ENCODE peak calls at places on chromosomes 16 and 17, in four cellular contexts. H is breast epithelium, G is adrenal gland, Q is A673. T is an unnamed sample.

GRCh38 chr16:2149630-2150417 is 1.4 kb downstream of the RAB26 start:
- DNase-seq in H (no peak), G (no peak), Q (peak), T (no peak)

GRCh38 chr16:71205482-71206131 is 24.9 kb downstream of the HYDIN start:
- DNase-seq in H (no peak), G (no peak), Q (no peak), T (peak)

GRCh38 chr17:60769327-60769726 is 91.7 kb downstream of the BCAS3 start:
- DNase-seq in H (no peak), G (no peak), Q (no peak), T (no peak)

GRCh38 chr17:70552230-70552981 is 383.1 kb downstream of the KCNJ2 start:
- DNase-seq in H (no peak), G (no peak), Q (peak), T (no peak)

GRCh38 chr16:11256657-11257130 is 690 bp upstream of the SOCS1 start:
- DNase-seq in H (no peak), G (peak), Q (peak), T (peak)

GRCh38 chr17:81599719-81600486 is 37.0 kb downstream of the NPLOC4 start:
- DNase-seq in H (no peak), G (peak), Q (no peak), T (no peak)

GRCh38 chr17:78677303-78678219 is 100.4 kb upstream of the DNAH17 start:
- DNase-seq in H (no peak), G (peak), Q (no peak), T (no peak)

GRCh38 chr16:11079657-11080187 is 135.4 kb downstream of the CLEC16A start:
- DNase-seq in H (no peak), G (no peak), Q (peak), T (no peak)

GRCh38 chr17:21843951-21844590 is 151.7 kb downstream of the KCNJ18 start:
- DNase-seq in H (no peak), G (no peak), Q (no peak), T (no peak)

GRCh38 chr17:1109606-1110523 is 69.9 kb downstream of the ABR start:
- DNase-seq in H (no peak), G (no peak), Q (peak), T (no peak)

GRCh38 chr16:85203462-85203813 is 91.2 kb upstream of the CIBAR2 start:
- DNase-seq in H (no peak), G (no peak), Q (no peak), T (no peak)
- H3K27ac ChIP-seq in H (peak), G (peak), Q (no peak), T (no peak)

GRCh38 chr17:18148586-18148985 is 35.0 kb upstream of the ALKBH5 start:
- DNase-seq in H (no peak), G (no peak), Q (no peak), T (no peak)
- H3K27ac ChIP-seq in H (no peak), G (no peak), Q (no peak), T (no peak)

GRCh38 chr16:22005746-22006145 is 2.2 kb upstream of the MOSMO start:
- DNase-seq in H (no peak), G (no peak), Q (no peak), T (no peak)

GRCh38 chr16:22008215-22009142 is 568 bp downstream of the MOSMO start:
- DNase-seq in H (no peak), G (peak), Q (no peak), T (no peak)

GRCh38 chr16:22007509-22008214 is at the start of gene MOSMO:
- DNase-seq in H (peak), G (peak), Q (peak), T (peak)

GRCh38 chr16:22006636-22007035 is 1.3 kb upstream of the MOSMO start:
- DNase-seq in H (no peak), G (no peak), Q (no peak), T (no peak)

GRCh38 chr16:22007159-22007508 is 777 bp upstream of the MOSMO start:
- DNase-seq in H (no peak), G (no peak), Q (no peak), T (no peak)
- H3K27ac ChIP-seq in H (no peak), G (peak), Q (peak), T (peak)

DNA sequence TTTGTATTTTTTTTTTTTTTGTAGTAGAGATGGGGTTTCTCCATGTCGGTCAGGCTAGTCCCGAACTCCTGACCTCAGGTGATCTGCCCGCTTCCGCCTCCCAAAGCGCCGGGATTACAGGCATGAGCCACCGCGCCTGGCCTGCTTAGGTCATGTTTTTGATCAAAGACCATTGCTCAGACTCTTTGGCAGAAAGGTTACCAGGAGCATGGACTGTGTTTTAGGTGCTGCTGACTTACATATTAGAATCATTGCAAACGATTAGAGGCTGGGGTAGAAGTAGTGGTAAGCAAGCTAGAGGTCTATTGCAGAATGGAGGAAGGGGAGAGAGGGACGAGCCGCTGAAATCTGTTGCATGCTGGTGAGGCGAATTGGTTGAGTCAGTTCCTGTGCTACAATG is 79.8 kb downstream of the TANGO6 start:
- DNase-seq in H (no peak), G (no peak), Q (no peak), T (no peak)
- H3K27ac ChIP-seq in H (no peak), G (no peak), Q (no peak), T (no peak)

DNA sequence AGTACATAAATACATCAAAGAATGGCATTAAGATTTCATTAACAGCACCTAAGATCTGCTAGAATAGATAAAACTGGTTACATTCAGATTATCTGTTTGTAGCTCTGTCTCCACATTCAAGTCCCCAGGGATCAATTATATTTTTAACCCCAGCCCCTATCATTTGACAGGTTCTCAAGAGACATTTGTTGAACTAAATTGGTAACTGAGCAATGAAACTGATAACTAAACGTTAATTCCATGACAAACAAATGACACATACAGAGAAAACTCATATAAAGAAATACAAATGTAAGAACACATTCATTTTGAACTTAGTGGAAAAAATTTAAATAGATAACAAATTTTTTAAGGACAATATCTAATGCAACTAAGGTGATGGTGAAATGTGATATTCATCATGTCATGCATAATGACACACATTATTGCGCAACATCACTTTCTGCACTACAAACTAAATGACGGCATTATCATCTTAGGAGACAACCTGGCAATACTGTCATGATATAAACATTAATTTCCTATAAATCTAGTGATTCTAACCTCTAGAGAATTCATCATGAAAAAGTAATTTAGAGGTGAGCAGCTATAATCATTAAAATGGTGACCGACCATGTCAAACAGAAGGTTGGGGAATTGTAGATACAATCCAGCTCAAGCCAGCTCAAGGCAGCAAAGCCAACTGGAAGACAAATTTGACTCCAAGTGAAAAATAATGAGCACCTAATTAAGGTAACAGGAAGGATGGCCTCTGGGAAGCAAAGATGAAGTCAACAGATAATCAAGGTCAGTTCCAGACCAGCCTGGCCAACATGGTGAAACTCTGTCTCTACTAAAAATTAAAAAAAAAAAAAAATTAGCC is 9.5 kb downstream of the ARHGAP17 start:
- DNase-seq in H (no peak), G (peak), Q (no peak), T (no peak)
- H3K27ac ChIP-seq in H (no peak), G (peak), Q (no peak), T (no peak)

DNA sequence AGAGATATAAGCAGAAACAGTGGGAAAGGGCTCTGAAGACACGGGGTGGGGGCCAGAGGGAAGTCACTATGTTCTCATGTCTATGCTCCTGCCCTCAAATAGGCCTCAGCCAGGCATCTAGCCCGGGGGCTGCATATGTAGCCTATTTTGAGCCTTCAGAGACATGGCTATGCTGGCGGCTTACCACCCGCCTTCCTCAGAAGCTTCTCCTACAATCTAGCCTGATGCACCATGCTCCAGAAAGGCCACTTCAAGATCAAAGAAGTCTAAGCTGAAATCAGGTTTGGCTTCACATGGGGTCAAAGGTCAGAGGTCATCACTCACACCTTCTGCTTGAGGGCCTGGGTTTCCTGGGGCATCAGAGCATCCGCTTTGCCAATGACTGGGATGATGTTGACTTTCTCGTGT is 1.6 kb downstream of the SEPTIN1 start:
- DNase-seq in H (no peak), G (no peak), Q (no peak), T (no peak)
- H3K27ac ChIP-seq in H (peak), G (no peak), Q (no peak), T (no peak)

DNA sequence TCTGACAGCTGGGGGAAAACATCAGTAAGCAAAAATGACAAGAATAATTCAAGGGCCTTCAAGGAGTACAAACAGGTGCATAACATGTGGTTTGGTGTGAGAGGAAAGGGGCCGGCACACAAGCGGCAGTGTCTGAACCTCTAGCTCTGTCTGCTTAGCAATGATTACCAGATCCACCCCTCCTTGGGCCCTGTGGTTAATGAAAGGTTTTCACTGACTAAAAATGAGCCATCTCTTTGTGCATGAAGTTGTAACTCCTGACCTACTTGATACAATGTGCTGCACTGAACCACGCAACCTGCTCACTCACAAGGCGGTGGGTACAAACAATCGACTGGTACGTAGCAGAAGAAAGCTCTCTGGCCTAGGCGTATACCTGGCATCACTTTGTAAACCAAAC is 15.1 kb downstream of the FAM117A start:
- DNase-seq in H (no peak), G (no peak), Q (no peak), T (no peak)
- H3K27ac ChIP-seq in H (no peak), G (no peak), Q (no peak), T (no peak)

DNA sequence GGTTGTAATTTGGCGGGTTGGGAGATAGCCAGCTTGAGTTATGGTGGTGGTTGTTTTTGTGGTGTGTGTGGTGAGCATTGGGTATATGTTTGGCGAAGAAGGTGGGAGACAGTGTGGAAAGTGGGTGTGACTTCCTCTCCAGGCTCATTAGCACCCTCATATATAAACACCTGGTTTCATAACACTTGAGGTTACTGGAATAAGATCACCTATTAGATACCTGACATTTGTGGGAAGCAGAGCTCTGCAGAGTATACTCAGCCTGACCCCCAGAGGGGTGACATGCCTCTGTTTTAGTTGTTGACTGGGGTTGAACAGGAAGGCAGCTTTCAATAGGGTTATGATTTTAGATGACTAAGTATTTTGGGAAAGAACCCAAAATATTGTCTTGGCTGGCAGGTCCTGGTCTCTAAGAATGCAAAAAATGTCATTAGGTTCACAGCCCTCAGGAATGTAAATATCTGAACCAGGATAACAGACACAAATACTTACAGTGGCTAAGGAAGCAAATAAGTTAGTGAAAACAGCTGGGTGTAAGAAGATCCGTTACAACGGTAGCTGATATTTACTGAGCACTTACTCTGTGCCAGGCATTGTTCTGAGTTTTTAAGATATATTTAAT is 18.3 kb upstream of the EFCAB13 start:
- DNase-seq in H (no peak), G (no peak), Q (peak), T (no peak)
- H3K27ac ChIP-seq in H (peak), G (no peak), Q (no peak), T (no peak)

DNA sequence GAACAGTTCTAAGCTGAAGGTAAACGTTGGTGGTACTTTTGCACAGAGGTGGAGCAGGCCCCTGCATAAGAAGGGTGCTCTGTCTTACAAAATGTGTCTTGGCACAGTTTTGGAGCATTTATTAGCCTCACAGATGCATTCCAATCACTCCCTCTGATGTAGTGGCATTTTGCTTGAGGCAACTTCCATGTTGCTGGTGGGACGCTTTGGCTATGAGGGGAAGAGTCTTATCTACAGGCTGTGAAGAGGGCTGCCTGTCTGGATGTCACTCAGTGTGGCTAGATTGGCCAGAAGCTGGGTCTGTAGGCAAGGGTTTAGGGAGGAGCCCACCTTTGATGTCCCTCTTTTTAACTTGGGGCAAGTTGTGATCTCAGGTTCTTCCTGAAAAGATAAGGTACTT is 2.6 kb upstream of the RARA start:
- DNase-seq in H (no peak), G (peak), Q (no peak), T (no peak)
- H3K27ac ChIP-seq in H (peak), G (peak), Q (peak), T (no peak)

GRCh38 chr17:17098426-17099035 is 56.3 kb downstream of the MPRIP start:
- DNase-seq in H (no peak), G (no peak), Q (no peak), T (no peak)
- H3K27ac ChIP-seq in H (peak), G (peak), Q (peak), T (peak)